ENCODE peak calls at places on chromosome 15, in nine cellular contexts. I is NB4; M is T follicular helper cell; N is EL; W is iris pigment epithelial cell; R is AG08396; Y is NT2/D1; C is stimulated activated CD8-positive, alpha-beta memory T cell treated with anti-CD3 and anti-CD28 coated beads, Interleukin-15, amount 100 ng/mL, for 4 hours; K is HFF-Myc. E is an unnamed sample.

GRCh38 chr15:37094542-37095196 is 5.7 kb downstream of the MEIS2 start:
- DNase-seq in I (no peak), M (no peak), N (peak; percentile 26), W (peak; percentile 72), R (no peak), Y (peak; percentile 84), C (no peak), K (no peak), E (no peak)

GRCh38 chr15:81003023-81003350 is 2.3 kb downstream of the TLNRD1 start:
- DNase-seq in I (no peak), M (no peak), N (no peak), W (no peak), R (no peak), Y (no peak), C (no peak), K (no peak), E (no peak)

GRCh38 chr15:70149667-70150404 is 52.1 kb upstream of the TLE3 start:
- DNase-seq in I (no peak), M (no peak), N (peak; percentile 5), W (peak; percentile 85), R (no peak), Y (no peak), C (no peak), K (no peak), E (peak; percentile 76)

GRCh38 chr15:79004336-79004735 is 59.5 kb upstream of the CTSH start:
- DNase-seq in I (peak; percentile 97), M (no peak), N (peak; percentile 93), W (peak; percentile 81), R (peak; percentile 68), Y (peak; percentile 72), C (no peak), K (peak; percentile 84), E (peak; percentile 91)

GRCh38 chr15:80093854-80094418 is 34.5 kb downstream of the ZFAND6 start:
- DNase-seq in I (peak; percentile 73), M (no peak), N (no peak), W (peak; percentile 24), R (no peak), Y (no peak), C (no peak), K (no peak), E (peak; percentile 68)

GRCh38 chr15:25789206-25789605 is 73.9 kb downstream of the ATP10A start:
- DNase-seq in I (no peak), M (no peak), N (no peak), W (no peak), R (no peak), Y (no peak), C (no peak), K (no peak), E (no peak)

GRCh38 chr15:93151488-93151887 is 62.5 kb upstream of the RGMA start:
- DNase-seq in I (no peak), M (no peak), N (no peak), W (no peak), R (no peak), Y (no peak), C (no peak), K (no peak), E (no peak)

GRCh38 chr15:87639305-87640011 is 617.1 kb downstream of the NTRK3 start:
- DNase-seq in I (no peak), M (no peak), N (no peak), W (no peak), R (no peak), Y (peak; percentile 15), C (no peak), K (no peak), E (no peak)

GRCh38 chr15:30990451-30991300 is 752 bp downstream of the MTMR10 start:
- DNase-seq in I (peak; percentile 61), M (no peak), N (peak; percentile 40), W (peak; percentile 43), R (no peak), Y (no peak), C (no peak), K (no peak), E (peak; percentile 8)

GRCh38 chr15:68268405-68268804 is 9.1 kb upstream of the FEM1B start:
- DNase-seq in I (no peak), M (no peak), N (no peak), W (peak; percentile 65), R (no peak), Y (no peak), C (no peak), K (no peak), E (no peak)

GRCh38 chr15:90769375-90769774 is 52.2 kb downstream of the BLM start:
- DNase-seq in I (no peak), M (no peak), N (no peak), W (no peak), R (no peak), Y (no peak), C (no peak), K (no peak), E (no peak)

GRCh38 chr15:64690578-64691296 is 84.7 kb downstream of the RBPMS2 start:
- DNase-seq in I (no peak), M (no peak), N (no peak), W (no peak), R (no peak), Y (no peak), C (no peak), K (no peak), E (no peak)

GRCh38 chr15:43794269-43795037 is 2.3 kb downstream of the SERF2 start:
- DNase-seq in I (no peak), M (no peak), N (peak; percentile 64), W (peak; percentile 83), R (peak; percentile 47), Y (no peak), C (no peak), K (no peak), E (peak; percentile 46)